ENCODE peak calls at places on chromosomes 7 and 10, in six cellular contexts. One of them, this sample, is unnamed.
A peak's percentile ranks its signal among the peaks of the same experiment; 100 is the strongest.

GRCh38 chr10:113552014-113552413 is 839 bp upstream of the HABP2 start:
- DNase-seq in IMR-90: no peak
- DNase-seq in H1: no peak
- DNase-seq in mesenchymal stem cell: no peak
- DNase-seq in trophoblast cell: no peak
- DNase-seq in mesendoderm: no peak
- DNase-seq in this sample: no peak

GRCh38 chr10:93873427-93874115 is 20.2 kb upstream of the SLC35G1 start:
- DNase-seq in IMR-90: peak; percentile 63
- DNase-seq in H1: no peak
- DNase-seq in mesenchymal stem cell: peak; percentile 75
- DNase-seq in trophoblast cell: peak; percentile 17
- DNase-seq in mesendoderm: peak; percentile 77
- DNase-seq in this sample: no peak

GRCh38 chr7:91082854-91083495 is 181.3 kb upstream of the FZD1 start:
- DNase-seq in IMR-90: peak; percentile 62
- DNase-seq in H1: no peak
- DNase-seq in mesenchymal stem cell: peak; percentile 42
- DNase-seq in trophoblast cell: no peak
- DNase-seq in mesendoderm: no peak
- DNase-seq in this sample: peak; percentile 11

GRCh38 chr7:149716007-149716931 is 57.1 kb downstream of the ZNF467 start:
- DNase-seq in IMR-90: peak; percentile 23
- DNase-seq in H1: peak; percentile 41
- DNase-seq in mesenchymal stem cell: peak; percentile 24
- DNase-seq in trophoblast cell: no peak
- DNase-seq in mesendoderm: no peak
- DNase-seq in this sample: no peak

GRCh38 chr10:66045859-66046258 is 880.0 kb upstream of the LRRTM3 start:
- DNase-seq in IMR-90: no peak
- DNase-seq in H1: no peak
- DNase-seq in mesenchymal stem cell: no peak
- DNase-seq in trophoblast cell: no peak
- DNase-seq in mesendoderm: no peak
- DNase-seq in this sample: no peak

GRCh38 chr7:132919776-132920175 is 162.1 kb downstream of the CHCHD3 start:
- DNase-seq in IMR-90: no peak
- DNase-seq in H1: no peak
- DNase-seq in mesenchymal stem cell: no peak
- DNase-seq in trophoblast cell: no peak
- DNase-seq in mesendoderm: no peak
- DNase-seq in this sample: no peak

GRCh38 chr7:104207731-104208420 is at the start of gene ORC5:
- DNase-seq in IMR-90: peak; percentile 80
- DNase-seq in H1: peak; percentile 76
- DNase-seq in mesenchymal stem cell: peak; percentile 87
- DNase-seq in trophoblast cell: peak; percentile 87
- DNase-seq in mesendoderm: peak; percentile 84
- DNase-seq in this sample: peak; percentile 61

GRCh38 chr10:21811245-21811585 is 192.3 kb downstream of the DNAJC1 start:
- DNase-seq in IMR-90: peak; percentile 9
- DNase-seq in H1: no peak
- DNase-seq in mesenchymal stem cell: no peak
- DNase-seq in trophoblast cell: no peak
- DNase-seq in mesendoderm: no peak
- DNase-seq in this sample: no peak

GRCh38 chr7:22660732-22661131 is 66.3 kb upstream of the IL6 start:
- DNase-seq in IMR-90: no peak
- DNase-seq in H1: no peak
- DNase-seq in mesenchymal stem cell: no peak
- DNase-seq in trophoblast cell: no peak
- DNase-seq in mesendoderm: peak; percentile 66
- DNase-seq in this sample: no peak

GRCh38 chr7:140176811-140177702 is at the start of gene KDM7A:
- DNase-seq in IMR-90: peak; percentile 91
- DNase-seq in H1: peak; percentile 82
- DNase-seq in mesenchymal stem cell: peak; percentile 91
- DNase-seq in trophoblast cell: peak; percentile 79
- DNase-seq in mesendoderm: peak; percentile 95
- DNase-seq in this sample: peak; percentile 92

GRCh38 chr7:53238021-53238605 is 202.7 kb downstream of the POM121L12 start:
- DNase-seq in IMR-90: no peak
- DNase-seq in H1: no peak
- DNase-seq in mesenchymal stem cell: no peak
- DNase-seq in trophoblast cell: no peak
- DNase-seq in mesendoderm: peak; percentile 29
- DNase-seq in this sample: no peak

GRCh38 chr7:158952776-158953175 is 96.4 kb downstream of the DYNC2I1 start:
- DNase-seq in IMR-90: no peak
- DNase-seq in H1: no peak
- DNase-seq in mesenchymal stem cell: no peak
- DNase-seq in trophoblast cell: no peak
- DNase-seq in mesendoderm: no peak
- DNase-seq in this sample: no peak

GRCh38 chr10:84900141-84900540 is 571.8 kb downstream of the CCSER2 start:
- DNase-seq in IMR-90: no peak
- DNase-seq in H1: no peak
- DNase-seq in mesenchymal stem cell: no peak
- DNase-seq in trophoblast cell: no peak
- DNase-seq in mesendoderm: no peak
- DNase-seq in this sample: no peak

GRCh38 chr10:124894569-124895215 is 47.2 kb upstream of the ZRANB1 start:
- DNase-seq in IMR-90: peak; percentile 16
- DNase-seq in H1: no peak
- DNase-seq in mesenchymal stem cell: no peak
- DNase-seq in trophoblast cell: no peak
- DNase-seq in mesendoderm: no peak
- DNase-seq in this sample: no peak

GRCh38 chr10:95440756-95441546 is 120.2 kb downstream of the SORBS1 start:
- DNase-seq in IMR-90: no peak
- DNase-seq in H1: no peak
- DNase-seq in mesenchymal stem cell: no peak
- DNase-seq in trophoblast cell: no peak
- DNase-seq in mesendoderm: no peak
- DNase-seq in this sample: no peak

GRCh38 chr7:143511593-143512047 is 33.9 kb downstream of the TAS2R41 start:
- DNase-seq in IMR-90: no peak
- DNase-seq in H1: no peak
- DNase-seq in mesenchymal stem cell: no peak
- DNase-seq in trophoblast cell: no peak
- DNase-seq in mesendoderm: no peak
- DNase-seq in this sample: no peak

GRCh38 chr7:142583424-142583823 is 165.8 kb upstream of the PRSS1 start:
- DNase-seq in IMR-90: peak; percentile 92
- DNase-seq in H1: no peak
- DNase-seq in mesenchymal stem cell: peak; percentile 90
- DNase-seq in trophoblast cell: peak; percentile 88
- DNase-seq in mesendoderm: peak; percentile 85
- DNase-seq in this sample: no peak

GRCh38 chr7:81812514-81813472 is 42.9 kb upstream of the HGF start:
- DNase-seq in IMR-90: no peak
- DNase-seq in H1: no peak
- DNase-seq in mesenchymal stem cell: no peak
- DNase-seq in trophoblast cell: no peak
- DNase-seq in mesendoderm: no peak
- DNase-seq in this sample: no peak

GRCh38 chr7:10618934-10619333 is 354.7 kb upstream of the PHF14 start:
- DNase-seq in IMR-90: no peak
- DNase-seq in H1: no peak
- DNase-seq in mesenchymal stem cell: no peak
- DNase-seq in trophoblast cell: no peak
- DNase-seq in mesendoderm: no peak
- DNase-seq in this sample: peak; percentile 48

GRCh38 chr10:102517553-102517952 is 13.8 kb downstream of the SUFU start:
- DNase-seq in IMR-90: peak; percentile 84
- DNase-seq in H1: no peak
- DNase-seq in mesenchymal stem cell: peak; percentile 78
- DNase-seq in trophoblast cell: no peak
- DNase-seq in mesendoderm: no peak
- DNase-seq in this sample: no peak

GRCh38 chr7:44184221-44184873 is 4.9 kb downstream of the GCK start:
- DNase-seq in IMR-90: peak; percentile 89
- DNase-seq in H1: no peak
- DNase-seq in mesenchymal stem cell: peak; percentile 89
- DNase-seq in trophoblast cell: peak; percentile 83
- DNase-seq in mesendoderm: peak; percentile 79
- DNase-seq in this sample: no peak

GRCh38 chr10:49471532-49471931 is 67.4 kb downstream of the ERCC6 start:
- DNase-seq in IMR-90: no peak
- DNase-seq in H1: no peak
- DNase-seq in mesenchymal stem cell: no peak
- DNase-seq in trophoblast cell: no peak
- DNase-seq in mesendoderm: peak; percentile 4
- DNase-seq in this sample: no peak

GRCh38 chr10:93081834-93082233 is 8.1 kb downstream of the CYP26A1 start:
- DNase-seq in IMR-90: peak; percentile 33
- DNase-seq in H1: no peak
- DNase-seq in mesenchymal stem cell: no peak
- DNase-seq in trophoblast cell: peak; percentile 30
- DNase-seq in mesendoderm: no peak
- DNase-seq in this sample: no peak

GRCh38 chr10:60526024-60526585 is 136.4 kb upstream of the ANK3 start:
- DNase-seq in IMR-90: no peak
- DNase-seq in H1: no peak
- DNase-seq in mesenchymal stem cell: no peak
- DNase-seq in trophoblast cell: no peak
- DNase-seq in mesendoderm: no peak
- DNase-seq in this sample: no peak

GRCh38 chr7:155731375-155731774 is 80.9 kb downstream of the SHH start:
- DNase-seq in IMR-90: no peak
- DNase-seq in H1: no peak
- DNase-seq in mesenchymal stem cell: no peak
- DNase-seq in trophoblast cell: peak; percentile 76
- DNase-seq in mesendoderm: no peak
- DNase-seq in this sample: no peak

GRCh38 chr10:86524225-86524982 is 2.8 kb upstream of the WAPL start:
- DNase-seq in IMR-90: no peak
- DNase-seq in H1: no peak
- DNase-seq in mesenchymal stem cell: no peak
- DNase-seq in trophoblast cell: no peak
- DNase-seq in mesendoderm: no peak
- DNase-seq in this sample: no peak

GRCh38 chr7:97401398-97401797 is 283.9 kb downstream of the SDHAF3 start:
- DNase-seq in IMR-90: no peak
- DNase-seq in H1: no peak
- DNase-seq in mesenchymal stem cell: no peak
- DNase-seq in trophoblast cell: no peak
- DNase-seq in mesendoderm: no peak
- DNase-seq in this sample: no peak

GRCh38 chr10:930415-931325 is 835 bp downstream of the LARP4B start:
- DNase-seq in IMR-90: peak; percentile 30
- DNase-seq in H1: peak; percentile 65
- DNase-seq in mesenchymal stem cell: peak; percentile 59
- DNase-seq in trophoblast cell: peak; percentile 76
- DNase-seq in mesendoderm: peak; percentile 78
- DNase-seq in this sample: peak; percentile 42

GRCh38 chr10:118310822-118311221 is 31.3 kb downstream of the FAM204A start:
- DNase-seq in IMR-90: peak; percentile 48
- DNase-seq in H1: no peak
- DNase-seq in mesenchymal stem cell: peak; percentile 44
- DNase-seq in trophoblast cell: no peak
- DNase-seq in mesendoderm: no peak
- DNase-seq in this sample: no peak

GRCh38 chr7:50121269-50121668 is 28.2 kb upstream of the ZPBP start:
- DNase-seq in IMR-90: no peak
- DNase-seq in H1: no peak
- DNase-seq in mesenchymal stem cell: no peak
- DNase-seq in trophoblast cell: no peak
- DNase-seq in mesendoderm: no peak
- DNase-seq in this sample: no peak

GRCh38 chr7:149570784-149571183 is 73.2 kb upstream of the ZNF746 start:
- DNase-seq in IMR-90: no peak
- DNase-seq in H1: peak; percentile 47
- DNase-seq in mesenchymal stem cell: no peak
- DNase-seq in trophoblast cell: no peak
- DNase-seq in mesendoderm: no peak
- DNase-seq in this sample: no peak

GRCh38 chr10:79158004-79158340 is 89.2 kb downstream of the ZMIZ1 start:
- DNase-seq in IMR-90: no peak
- DNase-seq in H1: no peak
- DNase-seq in mesenchymal stem cell: no peak
- DNase-seq in trophoblast cell: peak; percentile 30
- DNase-seq in mesendoderm: no peak
- DNase-seq in this sample: no peak
- H3K4ac ChIP-seq in IMR-90: peak overlapping the region; percentile 100
- H3K4ac ChIP-seq in H1: peak overlapping the region; percentile 40
- H3K4ac ChIP-seq in mesenchymal stem cell: peak overlapping the region; percentile 67
- H3K4ac ChIP-seq in trophoblast cell: peak overlapping the region; percentile 75
- H3K4ac ChIP-seq in mesendoderm: peak overlapping the region; percentile 93
- H3K4ac ChIP-seq in this sample: peak overlapping the region; percentile 86

DNA sequence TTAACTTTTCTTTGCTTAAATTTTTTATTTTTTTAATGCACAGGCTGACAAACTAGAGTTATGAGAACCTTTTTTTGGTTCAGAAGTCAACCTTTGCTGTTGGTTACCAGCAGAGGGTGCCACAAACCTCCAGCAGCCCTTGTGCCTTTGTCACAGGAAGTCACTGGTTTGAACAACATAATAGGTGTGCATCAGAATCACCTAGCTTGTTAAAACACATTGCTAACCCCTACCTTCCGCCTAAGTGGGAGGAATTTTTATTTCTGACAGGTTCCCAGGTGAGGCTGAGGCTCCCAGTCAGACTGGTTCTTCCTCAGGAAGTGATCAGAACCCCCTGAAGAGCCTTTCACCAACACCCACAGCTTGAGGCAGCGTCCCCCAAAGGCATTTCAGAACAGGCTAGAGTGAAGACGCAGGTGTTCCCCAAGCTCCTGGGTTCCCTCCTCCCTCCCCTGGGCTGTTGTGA is 22.6 kb upstream of the VDAC2 start:
- DNase-seq in IMR-90: peak; percentile 74
- DNase-seq in H1: peak; percentile 61
- DNase-seq in mesenchymal stem cell: peak; percentile 72
- DNase-seq in trophoblast cell: peak; percentile 39
- DNase-seq in mesendoderm: peak; percentile 84
- DNase-seq in this sample: no peak
- H3K4me3 ChIP-seq in IMR-90: no peak overlapping the region
- H3K4me3 ChIP-seq in H1: no peak overlapping the region
- H3K4me3 ChIP-seq in mesenchymal stem cell: no peak overlapping the region
- H3K4me3 ChIP-seq in trophoblast cell: no peak overlapping the region
- H3K4me3 ChIP-seq in mesendoderm: no peak overlapping the region
- H3K4me3 ChIP-seq in this sample: no peak overlapping the region

DNA sequence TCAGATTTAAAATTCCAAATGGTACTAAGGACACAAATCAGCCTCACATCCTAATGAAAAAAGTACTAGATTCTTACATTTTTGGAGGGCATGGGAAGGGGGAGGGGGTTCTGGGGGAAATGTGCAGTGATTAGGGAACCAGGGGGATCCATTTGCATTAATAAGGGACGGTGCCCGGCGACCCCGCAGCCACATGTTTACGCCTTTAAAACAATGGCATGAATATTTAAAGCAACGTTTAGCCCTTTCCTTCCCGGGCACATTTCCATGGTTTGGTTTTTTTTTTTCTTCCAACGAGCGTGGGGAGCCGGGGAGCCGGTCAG is 1.2 kb downstream of the SEPHS1 start:
- DNase-seq in IMR-90: no peak
- DNase-seq in H1: no peak
- DNase-seq in mesenchymal stem cell: no peak
- DNase-seq in trophoblast cell: no peak
- DNase-seq in mesendoderm: peak; percentile 44
- DNase-seq in this sample: no peak
- H3K4ac ChIP-seq in IMR-90: peak overlapping the region; percentile 34
- H3K4ac ChIP-seq in H1: no peak overlapping the region
- H3K4ac ChIP-seq in mesenchymal stem cell: peak overlapping the region; percentile 90
- H3K4ac ChIP-seq in trophoblast cell: peak overlapping the region; percentile 93
- H3K4ac ChIP-seq in mesendoderm: peak overlapping the region; percentile 100
- H3K4ac ChIP-seq in this sample: no peak overlapping the region

GRCh38 chr10:116767235-116767634 is 24.9 kb upstream of the HSPA12A start:
- DNase-seq in IMR-90: no peak
- DNase-seq in H1: no peak
- DNase-seq in mesenchymal stem cell: peak; percentile 29
- DNase-seq in trophoblast cell: no peak
- DNase-seq in mesendoderm: peak; percentile 36
- DNase-seq in this sample: no peak
- H3K4me3 ChIP-seq in IMR-90: no peak overlapping the region
- H3K4me3 ChIP-seq in H1: no peak overlapping the region
- H3K4me3 ChIP-seq in mesenchymal stem cell: no peak overlapping the region
- H3K4me3 ChIP-seq in trophoblast cell: no peak overlapping the region
- H3K4me3 ChIP-seq in mesendoderm: no peak overlapping the region
- H3K4me3 ChIP-seq in this sample: no peak overlapping the region